ENCODE peak calls at places on chromosomes 4 and X, in six cellular contexts. J, H, R, Q, G and U are unnamed samples.

GRCh38 chr4:43453058-43453457 is 560.5 kb downstream of the GRXCR1 start:
- DNase-seq in J (no peak), H (no peak), R (no peak), Q (no peak), G (no peak), U (no peak)

GRCh38 chrX:105636667-105637066 is 185.7 kb upstream of the NRK start:
- DNase-seq in J (no peak), H (no peak), R (no peak), Q (no peak), G (no peak), U (no peak)

GRCh38 chr4:155426953-155427352 is 50.2 kb upstream of the MAP9 start:
- DNase-seq in J (no peak), H (no peak), R (no peak), Q (no peak), G (no peak), U (no peak)

GRCh38 chr4:5710065-5710961 is 688 bp upstream of the EVC start:
- DNase-seq in J (no peak), H (no peak), R (no peak), Q (no peak), G (no peak), U (no peak)

GRCh38 chrX:24398766-24399165 is 38.3 kb downstream of the SUPT20HL1 start:
- DNase-seq in J (no peak), H (no peak), R (no peak), Q (no peak), G (no peak), U (no peak)

GRCh38 chr4:104589264-104589868 is 94.7 kb upstream of the CXXC4 start:
- DNase-seq in J (no peak), H (no peak), R (no peak), Q (no peak), G (no peak), U (no peak)

GRCh38 chr4:121177238-121178137 is 13.4 kb upstream of the TNIP3 start:
- DNase-seq in J (no peak), H (no peak), R (no peak), Q (no peak), G (no peak), U (no peak)

GRCh38 chrX:7110821-7111276 is 36.7 kb upstream of the STS start:
- DNase-seq in J (no peak), H (no peak), R (no peak), Q (no peak), G (no peak), U (no peak)

GRCh38 chrX:1465261-1466231 is 12.8 kb upstream of the ASMTL start:
- DNase-seq in J (no peak), H (peak), R (no peak), Q (peak), G (no peak), U (no peak)

GRCh38 chr4:2526559-2526958 is 9.9 kb upstream of the FAM193A start:
- DNase-seq in J (no peak), H (no peak), R (no peak), Q (no peak), G (no peak), U (no peak)

GRCh38 chr4:102299708-102300107 is 45.6 kb downstream of the SLC39A8 start:
- DNase-seq in J (no peak), H (peak), R (no peak), Q (no peak), G (peak), U (no peak)

GRCh38 chrX:3143043-3143799 is 102.0 kb downstream of the ARSF start:
- DNase-seq in J (no peak), H (no peak), R (no peak), Q (no peak), G (no peak), U (no peak)

GRCh38 chr4:55947912-55948725 is 626 bp upstream of the CEP135 start:
- DNase-seq in J (no peak), H (no peak), R (no peak), Q (no peak), G (no peak), U (no peak)

GRCh38 chr4:174919886-174920423 is 1.8 kb downstream of the ADAM29 start:
- DNase-seq in J (no peak), H (no peak), R (no peak), Q (no peak), G (no peak), U (no peak)

DNA sequence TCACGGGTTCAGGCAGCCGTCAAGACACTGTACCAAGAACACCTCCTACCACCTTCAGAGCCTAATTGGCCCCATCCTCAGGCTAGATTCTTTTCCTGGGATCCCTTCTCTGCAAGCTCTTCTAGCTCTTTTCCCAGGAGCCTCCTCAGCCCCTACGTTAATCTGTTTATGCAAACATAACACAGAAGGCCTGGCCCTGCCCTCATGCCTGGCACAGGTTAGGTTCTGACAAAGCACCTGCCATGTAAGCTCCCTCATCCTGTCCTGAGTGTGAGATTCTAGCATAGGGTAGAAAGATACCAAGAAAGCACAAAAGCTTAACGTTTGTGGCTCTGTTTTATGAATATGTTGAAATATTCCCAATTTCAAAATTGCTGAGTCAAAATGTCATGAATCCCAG is 93.6 kb downstream of the IRF2 start:
- DNase-seq in J (no peak), H (peak), R (no peak), Q (no peak), G (no peak), U (no peak)
- TF ChIP-seq POLR2A in J (no peak), H (no peak), R (no peak), Q (no peak), G (no peak), U (no peak)

DNA sequence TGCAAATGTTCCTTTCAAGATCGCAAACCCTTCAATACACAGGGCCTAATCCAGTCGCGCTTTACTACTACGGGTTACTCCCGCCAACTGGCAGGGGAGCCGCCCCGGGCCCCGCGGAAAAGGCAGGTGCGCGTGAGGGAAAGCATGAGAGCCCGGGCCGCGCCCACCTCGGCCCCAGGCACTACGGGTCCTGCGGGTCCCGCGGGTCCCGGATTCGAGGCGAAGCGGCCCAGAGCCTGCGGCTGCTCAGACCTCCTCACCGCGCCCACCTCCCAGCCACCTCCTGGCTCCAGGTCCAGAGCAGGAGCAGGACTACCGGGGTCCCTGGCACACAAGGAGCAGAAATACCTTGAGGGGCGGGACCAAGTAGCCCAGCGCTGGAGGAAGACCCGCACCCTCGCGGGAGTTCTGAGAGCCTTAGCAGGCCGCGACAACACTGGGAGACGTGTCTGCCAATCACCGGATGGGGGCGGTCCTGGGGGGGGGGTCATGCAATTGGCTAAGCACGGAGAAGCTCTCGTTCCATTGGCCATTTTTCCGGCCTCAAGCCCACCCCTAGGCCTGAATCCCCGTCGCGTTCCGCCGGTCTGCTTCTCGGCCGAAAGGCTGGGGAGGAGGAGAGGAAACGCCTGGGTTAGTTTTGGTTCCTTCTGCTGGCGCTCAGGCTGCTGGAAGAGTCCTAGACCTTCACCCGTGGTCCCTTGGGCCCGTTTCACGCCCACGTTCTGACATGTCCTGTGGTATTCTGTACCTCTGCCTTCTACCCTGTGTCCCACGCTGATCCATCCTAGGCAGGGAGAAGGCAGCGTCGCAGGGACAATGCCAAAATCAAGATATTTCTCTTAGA is 29.0 kb downstream of the ERVMER34-1 start:
- DNase-seq in J (peak), H (peak), R (peak), Q (peak), G (peak), U (peak)
- TF ChIP-seq POLR2A in J (peak), H (no peak), R (peak), Q (peak), G (peak), U (no peak)

DNA sequence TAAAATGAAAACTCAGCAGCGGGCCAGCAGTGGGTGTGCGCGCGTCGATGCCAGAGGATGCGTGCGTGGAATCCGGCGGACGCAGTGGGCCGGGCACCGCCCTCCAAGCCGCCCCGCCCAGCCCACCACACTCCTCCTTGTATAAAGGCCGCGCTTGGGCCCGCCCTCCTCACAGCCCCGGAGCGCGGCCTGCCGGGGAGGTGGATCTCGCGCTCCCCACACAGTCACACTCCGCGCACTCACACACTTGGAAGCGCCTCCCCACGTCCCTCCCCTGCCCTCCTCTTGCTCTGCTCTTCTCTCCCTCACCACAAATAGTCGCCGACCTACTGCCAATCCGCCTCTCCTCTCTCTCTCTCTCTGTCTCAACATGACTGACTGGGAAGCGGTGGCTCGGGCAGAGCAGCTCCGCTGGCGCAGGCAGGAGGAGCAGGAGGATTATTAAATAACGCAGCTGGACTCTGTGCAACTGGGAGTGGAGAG is at the start of gene CCSER1:
- DNase-seq in J (peak), H (peak), R (no peak), Q (peak), G (peak), U (peak)
- TF ChIP-seq POLR2A in J (peak), H (no peak), R (peak), Q (peak), G (peak), U (peak)

GRCh38 chr4:139078926-139079325 is 63.3 kb downstream of the NOCT start:
- DNase-seq in J (no peak), H (no peak), R (no peak), Q (no peak), G (no peak), U (no peak)

GRCh38 chr4:139084425-139085093 is 69.0 kb downstream of the NOCT start:
- DNase-seq in J (no peak), H (no peak), R (no peak), Q (no peak), G (no peak), U (no peak)

GRCh38 chr4:139085141-139085540 is 69.6 kb downstream of the NOCT start:
- DNase-seq in J (no peak), H (no peak), R (no peak), Q (no peak), G (no peak), U (no peak)

GRCh38 chr4:139083533-139084424 is 68.2 kb downstream of the NOCT start:
- DNase-seq in J (peak), H (peak), R (peak), Q (peak), G (peak), U (peak)

GRCh38 chr4:139082750-139083532 is 67.4 kb downstream of the NOCT start:
- DNase-seq in J (peak), H (peak), R (peak), Q (peak), G (peak), U (peak)
- TF ChIP-seq POLR2A in J (peak), H (no peak), R (peak), Q (peak), G (peak), U (no peak)

DNA sequence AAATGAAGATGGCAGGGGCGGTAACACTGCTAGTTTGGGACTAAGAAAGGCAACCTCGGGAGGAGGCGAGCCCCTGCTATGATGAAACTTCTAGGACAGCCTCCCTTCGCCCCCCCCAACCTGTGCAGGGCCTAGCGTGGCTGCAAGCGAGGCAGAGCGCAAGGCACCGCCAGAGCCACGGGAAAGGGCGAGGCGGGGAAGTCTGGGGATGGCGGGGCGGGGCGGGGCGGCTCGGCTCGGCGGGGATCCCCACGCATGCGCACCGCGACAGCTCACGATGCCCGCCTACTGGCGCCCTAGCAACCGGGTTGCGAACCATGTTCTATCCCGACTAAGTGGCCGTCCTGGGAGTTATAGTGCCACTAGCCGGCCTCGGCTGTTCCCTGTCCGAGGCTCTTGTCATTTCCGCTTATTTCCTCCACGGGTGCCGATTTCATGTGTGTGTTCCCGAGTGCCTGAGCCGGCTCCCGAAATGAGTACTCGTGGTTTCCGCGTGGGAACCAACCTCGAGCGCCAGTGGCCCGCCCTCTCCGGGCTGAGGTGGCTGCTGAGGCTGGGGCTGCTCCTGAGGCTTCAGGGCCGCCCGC is 28.7 kb upstream of the RBMX start:
- DNase-seq in J (peak), H (peak), R (peak), Q (peak), G (peak), U (peak)
- TF ChIP-seq POLR2A in J (no peak), H (no peak), R (no peak), Q (no peak), G (no peak), U (no peak)

GRCh38 chrX:101417190-101417589 is 9.2 kb downstream of the HNRNPH2 start:
- DNase-seq in J (no peak), H (no peak), R (no peak), Q (no peak), G (no peak), U (no peak)

GRCh38 chrX:101419489-101419888 is 11.5 kb downstream of the HNRNPH2 start:
- DNase-seq in J (no peak), H (no peak), R (no peak), Q (no peak), G (no peak), U (no peak)

GRCh38 chrX:101415180-101416130 is 7.4 kb downstream of the HNRNPH2 start:
- DNase-seq in J (no peak), H (no peak), R (peak), Q (no peak), G (peak), U (no peak)

GRCh38 chrX:101416691-101417090 is 8.7 kb downstream of the HNRNPH2 start:
- DNase-seq in J (no peak), H (no peak), R (no peak), Q (no peak), G (no peak), U (no peak)

DNA sequence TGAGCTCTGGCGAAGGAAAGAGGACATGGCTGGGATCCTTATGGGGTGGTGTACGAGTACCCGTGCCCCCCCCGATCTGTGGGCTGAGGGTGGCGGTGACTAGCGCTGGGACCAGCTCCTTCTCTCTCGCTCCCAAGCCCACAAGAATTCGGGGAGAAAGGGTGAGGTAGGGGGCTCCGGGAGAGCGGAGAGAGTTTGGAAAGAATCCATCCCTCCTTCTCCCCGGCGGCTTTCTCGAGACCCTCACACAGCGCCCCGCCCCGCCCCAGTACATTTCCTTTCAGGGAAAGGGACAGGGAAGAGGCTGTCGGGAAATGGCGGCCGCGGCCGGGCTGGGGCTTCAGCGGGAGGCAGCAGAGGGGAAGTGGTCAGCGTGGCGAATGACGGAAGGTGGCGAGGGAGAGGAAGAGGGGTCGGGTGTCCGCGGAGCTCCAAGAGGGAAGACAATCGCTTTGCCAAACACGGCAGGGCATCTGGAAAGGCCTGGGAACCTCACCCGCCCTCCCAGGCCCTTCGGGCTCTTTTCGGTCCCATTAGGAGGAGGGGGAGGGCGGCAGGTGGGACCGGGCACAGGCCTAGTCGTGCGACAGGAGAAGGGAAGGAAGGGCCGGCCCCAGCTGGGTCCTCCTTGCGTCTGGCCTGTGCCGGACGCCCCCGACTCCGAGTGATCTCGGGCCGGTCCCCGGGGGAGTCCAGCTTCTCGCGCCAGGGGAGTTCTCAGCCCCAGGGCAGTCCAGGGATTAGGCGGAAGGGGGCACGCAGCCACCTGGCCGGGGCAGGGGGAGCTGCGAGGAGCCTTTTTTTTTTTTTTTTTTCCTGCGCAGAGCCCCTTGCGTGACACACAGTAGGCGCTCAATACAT is 10.2 kb downstream of the HNRNPH2 start:
- DNase-seq in J (peak), H (peak), R (peak), Q (peak), G (peak), U (peak)
- TF ChIP-seq POLR2A in J (peak), H (no peak), R (peak), Q (no peak), G (no peak), U (no peak)

GRCh38 chrX:71365876-71366673 is at the start of gene TAF1:
- DNase-seq in J (peak), H (peak), R (peak), Q (peak), G (peak), U (peak)
- TF ChIP-seq POLR2A in J (peak), H (no peak), R (peak), Q (peak), G (no peak), U (no peak)